ENCODE peak calls at places on chromosomes 2 and 18, in nine cellular contexts. M is naive thymus-derived CD4-positive, alpha-beta T cell; X is GM23248; L is hepatocyte; R is CD4-positive, alpha-beta memory T cell; V is H1; J is stomach; Q is left lung; F is thoracic aorta. K is an unnamed sample.

GRCh38 chr2:12955864-12956263 is 239.1 kb downstream of the TRIB2 start:
- DNase-seq in M (no peak), X (no peak), L (no peak), R (no peak), V (no peak), J (no peak), Q (no peak), F (no peak), K (no peak)

GRCh38 chr18:77191241-77191751 is 58.4 kb upstream of the GALR1 start:
- DNase-seq in M (no peak), X (peak), L (no peak), R (no peak), V (no peak), J (no peak), Q (no peak), F (no peak), K (peak)

GRCh38 chr2:102439065-102439695 is 16.2 kb downstream of the IL18RAP start:
- DNase-seq in M (no peak), X (peak), L (peak), R (no peak), V (no peak), J (no peak), Q (no peak), F (no peak), K (peak)

GRCh38 chr18:74148543-74149070 is 284 bp downstream of the TIMM21 start:
- DNase-seq in M (no peak), X (no peak), L (no peak), R (no peak), V (no peak), J (no peak), Q (no peak), F (no peak), K (no peak)

GRCh38 chr2:149650006-149650405 is 62.4 kb upstream of the MMADHC start:
- DNase-seq in M (no peak), X (peak), L (no peak), R (no peak), V (no peak), J (no peak), Q (no peak), F (no peak), K (no peak)

GRCh38 chr18:13613591-13614317 is 112.6 kb downstream of the FAM210A start:
- DNase-seq in M (no peak), X (no peak), L (no peak), R (no peak), V (no peak), J (no peak), Q (no peak), F (no peak), K (no peak)

GRCh38 chr2:73611867-73612266 is 30.4 kb downstream of the NAT8 start:
- DNase-seq in M (no peak), X (peak), L (no peak), R (no peak), V (no peak), J (no peak), Q (no peak), F (no peak), K (no peak)

GRCh38 chr2:68282814-68283812 is 30.8 kb upstream of the PPP3R1 start:
- DNase-seq in M (no peak), X (peak), L (peak), R (peak), V (no peak), J (no peak), Q (no peak), F (no peak), K (no peak)

GRCh38 chr2:117794668-117795067 is 19.8 kb upstream of the DDX18 start:
- DNase-seq in M (no peak), X (peak), L (no peak), R (no peak), V (no peak), J (no peak), Q (no peak), F (no peak), K (no peak)

GRCh38 chr2:37984589-37984988 is 59.5 kb downstream of the RMDN2 start:
- DNase-seq in M (no peak), X (peak), L (no peak), R (no peak), V (no peak), J (no peak), Q (no peak), F (no peak), K (no peak)

GRCh38 chr2:128379021-128380005 is 60.6 kb upstream of the HS6ST1 start:
- DNase-seq in M (no peak), X (peak), L (peak), R (no peak), V (no peak), J (peak), Q (peak), F (no peak), K (peak)

GRCh38 chr2:59277656-59278055 is 1036.5 kb upstream of the FANCL start:
- DNase-seq in M (no peak), X (no peak), L (no peak), R (no peak), V (no peak), J (no peak), Q (no peak), F (no peak), K (no peak)

GRCh38 chr18:45761512-45762114 is 37.6 kb downstream of the SLC14A1 start:
- DNase-seq in M (no peak), X (no peak), L (no peak), R (no peak), V (no peak), J (no peak), Q (no peak), F (no peak), K (no peak)

GRCh38 chr2:37671013-37671815 is at the start of gene CDC42EP3:
- DNase-seq in M (peak), X (peak), L (peak), R (peak), V (peak), J (peak), Q (peak), F (no peak), K (no peak)

GRCh38 chr2:40584432-40584831 is 132.5 kb upstream of the SLC8A1 start:
- DNase-seq in M (no peak), X (peak), L (no peak), R (no peak), V (no peak), J (no peak), Q (no peak), F (no peak), K (no peak)

GRCh38 chr2:11397046-11397445 is 52.6 kb upstream of the ROCK2 start:
- DNase-seq in M (no peak), X (no peak), L (no peak), R (no peak), V (no peak), J (no peak), Q (no peak), F (no peak), K (no peak)

GRCh38 chr2:26767129-26767528 is 3.0 kb downstream of the SLC35F6 start:
- DNase-seq in M (no peak), X (no peak), L (peak), R (no peak), V (no peak), J (no peak), Q (no peak), F (no peak), K (no peak)

GRCh38 chr2:26608557-26608956 is 32.6 kb downstream of the CIB4 start:
- DNase-seq in M (no peak), X (no peak), L (no peak), R (no peak), V (peak), J (no peak), Q (peak), F (no peak), K (no peak)

DNA sequence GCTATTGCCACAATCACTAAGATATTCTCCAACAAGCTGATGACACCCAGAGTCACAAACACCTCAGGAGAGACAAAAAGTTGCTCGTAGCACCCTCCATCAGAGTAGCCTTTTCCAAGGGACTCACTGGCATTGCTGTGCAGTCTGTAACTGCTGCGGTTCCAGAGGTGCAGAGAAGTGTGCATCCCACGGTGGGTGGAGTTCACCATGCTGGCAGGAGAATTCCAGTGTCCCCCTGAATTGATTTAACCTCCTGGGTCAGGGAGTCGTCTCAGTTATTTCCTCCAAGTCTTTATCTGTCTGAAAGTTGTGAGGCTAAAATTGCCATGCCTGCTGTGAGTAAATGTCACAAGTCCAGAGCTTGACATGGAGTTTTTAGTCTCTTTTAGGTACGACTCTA is 434 bp downstream of the MC4R start:
- DNase-seq in M (no peak), X (peak), L (no peak), R (no peak), V (no peak), J (no peak), Q (no peak), F (no peak), K (no peak)
- H3K4me3 ChIP-seq in M (no peak), X (peak), L (no peak), R (no peak), V (no peak), J (no peak), Q (no peak), F (no peak), K (peak)

GRCh38 chr2:95277246-95277906 is 3.1 kb downstream of the PROM2 start:
- DNase-seq in M (no peak), X (peak), L (no peak), R (no peak), V (no peak), J (peak), Q (peak), F (no peak), K (no peak)
- H3K4me3 ChIP-seq in M (no peak), X (no peak), L (no peak), R (no peak), V (no peak), J (peak), Q (no peak), F (no peak), K (no peak)

GRCh38 chr2:42216712-42217111 is 47.6 kb downstream of the EML4 start:
- DNase-seq in M (no peak), X (peak), L (no peak), R (no peak), V (no peak), J (no peak), Q (no peak), F (no peak), K (no peak)
- H3K4me3 ChIP-seq in M (no peak), X (peak), L (no peak), R (no peak), V (no peak), J (no peak), Q (no peak), F (no peak), K (no peak)

GRCh38 chr2:237956402-237956736 is 10.4 kb upstream of the UBE2F start:
- DNase-seq in M (no peak), X (no peak), L (no peak), R (no peak), V (no peak), J (no peak), Q (no peak), F (no peak), K (no peak)
- H3K4me3 ChIP-seq in M (no peak), X (peak), L (no peak), R (no peak), V (peak), J (peak), Q (no peak), F (peak), K (no peak)

GRCh38 chr2:216052420-216052819 is 29.2 kb downstream of the PECR start:
- DNase-seq in M (no peak), X (no peak), L (no peak), R (no peak), V (no peak), J (no peak), Q (no peak), F (no peak), K (no peak)

GRCh38 chr2:216055661-216056060 is 25.9 kb downstream of the PECR start:
- DNase-seq in M (no peak), X (no peak), L (no peak), R (no peak), V (no peak), J (no peak), Q (no peak), F (no peak), K (no peak)

GRCh38 chr2:216059233-216059834 is 22.3 kb downstream of the PECR start:
- DNase-seq in M (no peak), X (no peak), L (no peak), R (peak), V (no peak), J (no peak), Q (no peak), F (no peak), K (no peak)

GRCh38 chr2:216056739-216057138 is 24.9 kb downstream of the PECR start:
- DNase-seq in M (no peak), X (no peak), L (peak), R (no peak), V (no peak), J (no peak), Q (no peak), F (no peak), K (no peak)

GRCh38 chr2:216057688-216058193 is 23.9 kb downstream of the PECR start:
- DNase-seq in M (peak), X (peak), L (peak), R (peak), V (no peak), J (peak), Q (no peak), F (no peak), K (no peak)
- H3K4me3 ChIP-seq in M (peak), X (no peak), L (no peak), R (no peak), V (no peak), J (no peak), Q (no peak), F (peak), K (no peak)

K was measured in retinal pigment epithelial cell.